ENCODE peak calls at places on chromosomes 12 and 14, in eight cellular contexts. Y is activated T-cell treated with anti-CD3 and anti-CD28 coated beads, Interleukin-2, amount 50 U/mL, for 72 hours; N is astrocyte of the spinal cord; B is NCI-H460; S is stimulated activated naive CD8-positive, alpha-beta T cell treated with anti-CD3 and anti-CD28 coated beads, Interleukin-15, Interleukin-2, amounts not matched to agents 100 U/mL and 50 U/mL, for 24 hours; L is NCI-H1105; D is transverse colon; C is posterior vena cava. P is an unnamed sample.

GRCh38 chr14:70811065-70811464 is 1.8 kb upstream of the MAP3K9 start:
- DNase-seq in Y (peak; percentile 15), N (no peak), B (no peak), S (no peak), L (no peak), D (no peak), C (no peak), P (no peak)

GRCh38 chr12:2286051-2286450 is 233.3 kb downstream of the CACNA1C start:
- DNase-seq in Y (no peak), N (no peak), B (no peak), S (no peak), L (no peak), D (no peak), C (no peak), P (no peak)

GRCh38 chr12:25829192-25829591 is 129.3 kb upstream of the RASSF8 start:
- DNase-seq in Y (no peak), N (peak; percentile 86), B (peak; percentile 98), S (no peak), L (no peak), D (peak; percentile 10), C (peak; percentile 81), P (no peak)

GRCh38 chr14:74572829-74573360 is 39.1 kb downstream of the LTBP2 start:
- DNase-seq in Y (no peak), N (peak; percentile 65), B (peak; percentile 20), S (no peak), L (no peak), D (no peak), C (peak; percentile 55), P (no peak)

GRCh38 chr14:75886661-75887348 is 95.0 kb downstream of the TGFB3 start:
- DNase-seq in Y (no peak), N (no peak), B (no peak), S (no peak), L (no peak), D (no peak), C (no peak), P (no peak)

GRCh38 chr12:12091977-12092663 is 21.4 kb downstream of the BCL2L14 start:
- DNase-seq in Y (no peak), N (peak; percentile 54), B (no peak), S (no peak), L (peak; percentile 81), D (peak; percentile 17), C (no peak), P (no peak)

GRCh38 chr14:77892381-77892871 is 92.5 kb downstream of the ADCK1 start:
- DNase-seq in Y (no peak), N (peak; percentile 30), B (no peak), S (no peak), L (no peak), D (no peak), C (peak; percentile 9), P (no peak)

GRCh38 chr12:53659011-53659551 is 16.8 kb downstream of the ATP5MC2 start:
- DNase-seq in Y (no peak), N (peak; percentile 93), B (peak; percentile 81), S (no peak), L (peak; percentile 24), D (peak; percentile 67), C (no peak), P (no peak)

GRCh38 chr14:68843471-68844209 is 50.8 kb upstream of the ZFP36L1 start:
- DNase-seq in Y (peak; percentile 80), N (peak; percentile 73), B (peak; percentile 65), S (peak; percentile 82), L (peak; percentile 68), D (peak; percentile 83), C (peak; percentile 95), P (peak; percentile 91)

GRCh38 chr12:26939192-26939832 is 1.0 kb downstream of the FGFR1OP2 start:
- DNase-seq in Y (no peak), N (peak; percentile 15), B (no peak), S (no peak), L (no peak), D (no peak), C (no peak), P (no peak)

GRCh38 chr12:15545329-15545728 is 223.0 kb downstream of the PTPRO start:
- DNase-seq in Y (no peak), N (no peak), B (no peak), S (no peak), L (no peak), D (no peak), C (no peak), P (no peak)

GRCh38 chr12:18552829-18553228 is 185.0 kb downstream of the PLCZ1 start:
- DNase-seq in Y (no peak), N (no peak), B (no peak), S (no peak), L (no peak), D (no peak), C (no peak), P (no peak)

GRCh38 chr14:77143071-77143470 is 1.5 kb upstream of the ZDHHC22 start:
- DNase-seq in Y (no peak), N (no peak), B (no peak), S (no peak), L (no peak), D (no peak), C (no peak), P (no peak)

GRCh38 chr12:68495666-68496065 is 115.0 kb upstream of the RAP1B start:
- DNase-seq in Y (no peak), N (peak; percentile 58), B (no peak), S (no peak), L (no peak), D (no peak), C (no peak), P (no peak)

GRCh38 chr14:56659964-56660551 is 80.5 kb downstream of the TMEM260 start:
- DNase-seq in Y (no peak), N (peak; percentile 44), B (peak; percentile 47), S (no peak), L (peak; percentile 65), D (no peak), C (no peak), P (no peak)

GRCh38 chr14:89445252-89445973 is 28.4 kb upstream of the FOXN3 start:
- DNase-seq in Y (peak; percentile 39), N (no peak), B (no peak), S (peak; percentile 60), L (no peak), D (no peak), C (no peak), P (no peak)

GRCh38 chr14:55724736-55725135 is 144.7 kb downstream of the KTN1 start:
- DNase-seq in Y (no peak), N (no peak), B (no peak), S (no peak), L (no peak), D (no peak), C (no peak), P (no peak)

GRCh38 chr12:89261982-89262381 is 90.3 kb downstream of the DUSP6 start:
- DNase-seq in Y (no peak), N (no peak), B (no peak), S (no peak), L (no peak), D (no peak), C (no peak), P (no peak)

GRCh38 chr12:114163766-114164165 is 197.6 kb upstream of the RBM19 start:
- DNase-seq in Y (no peak), N (peak; percentile 85), B (no peak), S (no peak), L (no peak), D (no peak), C (no peak), P (no peak)

GRCh38 chr12:91774471-91774921 is 371.1 kb downstream of the BTG1 start:
- DNase-seq in Y (no peak), N (peak; percentile 53), B (no peak), S (no peak), L (no peak), D (no peak), C (no peak), P (no peak)

GRCh38 chr12:26555139-26555538 is 277.9 kb downstream of the ITPR2 start:
- DNase-seq in Y (no peak), N (peak; percentile 21), B (no peak), S (no peak), L (no peak), D (no peak), C (no peak), P (no peak)

GRCh38 chr14:37711499-37712475 is 116.4 kb downstream of the TTC6 start:
- DNase-seq in Y (no peak), N (no peak), B (no peak), S (no peak), L (no peak), D (no peak), C (no peak), P (no peak)

GRCh38 chr12:116609715-116610114 is 50.5 kb downstream of the MAP1LC3B2 start:
- DNase-seq in Y (peak; percentile 30), N (no peak), B (no peak), S (peak; percentile 46), L (no peak), D (no peak), C (no peak), P (no peak)

GRCh38 chr12:64675795-64676194 is 65.5 kb downstream of the RASSF3 start:
- DNase-seq in Y (no peak), N (peak; percentile 63), B (peak; percentile 90), S (no peak), L (no peak), D (peak; percentile 55), C (no peak), P (no peak)

GRCh38 chr14:78848234-78848820 is 678.2 kb downstream of the NRXN3 start:
- DNase-seq in Y (peak; percentile 22), N (peak; percentile 30), B (peak; percentile 48), S (peak; percentile 31), L (peak; percentile 59), D (peak; percentile 15), C (no peak), P (no peak)

P was measured in kidney.